ENCODE peak calls at places on chromosome 12, in seven cellular contexts. One of them, this sample, is unnamed.

GRCh38 chr12:42758806-42759205 is 169.3 kb upstream of the PRICKLE1 start:
- DNase-seq in HCT116: no peak
- DNase-seq in GM23338: no peak
- DNase-seq in GM23248: no peak
- DNase-seq in OCI-LY7: no peak
- DNase-seq in SK-N-SH: no peak
- DNase-seq in neural progenitor cell: no peak
- DNase-seq in this sample: no peak

GRCh38 chr12:111093428-111094142 is 173.2 kb upstream of the MYL2 start:
- DNase-seq in HCT116: no peak
- DNase-seq in GM23338: no peak
- DNase-seq in GM23248: no peak
- DNase-seq in OCI-LY7: peak; percentile 70
- DNase-seq in SK-N-SH: no peak
- DNase-seq in neural progenitor cell: no peak
- DNase-seq in this sample: peak; percentile 60

GRCh38 chr12:89750821-89751227 is 42.2 kb upstream of the ATP2B1 start:
- DNase-seq in HCT116: no peak
- DNase-seq in GM23338: no peak
- DNase-seq in GM23248: peak; percentile 70
- DNase-seq in OCI-LY7: no peak
- DNase-seq in SK-N-SH: no peak
- DNase-seq in neural progenitor cell: no peak
- DNase-seq in this sample: no peak

GRCh38 chr12:85741051-85741450 is 95.2 kb downstream of the RASSF9 start:
- DNase-seq in HCT116: no peak
- DNase-seq in GM23338: no peak
- DNase-seq in GM23248: no peak
- DNase-seq in OCI-LY7: no peak
- DNase-seq in SK-N-SH: no peak
- DNase-seq in neural progenitor cell: no peak
- DNase-seq in this sample: no peak

GRCh38 chr12:10128687-10129086 is 1.3 kb downstream of the CLEC7A start:
- DNase-seq in HCT116: no peak
- DNase-seq in GM23338: no peak
- DNase-seq in GM23248: peak; percentile 23
- DNase-seq in OCI-LY7: no peak
- DNase-seq in SK-N-SH: no peak
- DNase-seq in neural progenitor cell: no peak
- DNase-seq in this sample: no peak

GRCh38 chr12:50985322-50985721 is 33.0 kb downstream of the HIGD1C start:
- DNase-seq in HCT116: peak; percentile 7
- DNase-seq in GM23338: no peak
- DNase-seq in GM23248: peak; percentile 95
- DNase-seq in OCI-LY7: no peak
- DNase-seq in SK-N-SH: no peak
- DNase-seq in neural progenitor cell: no peak
- DNase-seq in this sample: peak; percentile 41

GRCh38 chr12:11576104-11576503 is 73.4 kb upstream of the ETV6 start:
- DNase-seq in HCT116: no peak
- DNase-seq in GM23338: no peak
- DNase-seq in GM23248: peak; percentile 79
- DNase-seq in OCI-LY7: no peak
- DNase-seq in SK-N-SH: no peak
- DNase-seq in neural progenitor cell: no peak
- DNase-seq in this sample: no peak

GRCh38 chr12:131443019-131444000 is 267.6 kb upstream of the SFSWAP start:
- DNase-seq in HCT116: no peak
- DNase-seq in GM23338: no peak
- DNase-seq in GM23248: no peak
- DNase-seq in OCI-LY7: no peak
- DNase-seq in SK-N-SH: no peak
- DNase-seq in neural progenitor cell: no peak
- DNase-seq in this sample: no peak

GRCh38 chr12:122022393-122023338 is 982 bp downstream of the BCL7A start:
- DNase-seq in HCT116: no peak
- DNase-seq in GM23338: peak; percentile 22
- DNase-seq in GM23248: peak; percentile 62
- DNase-seq in OCI-LY7: peak; percentile 79
- DNase-seq in SK-N-SH: peak; percentile 82
- DNase-seq in neural progenitor cell: peak; percentile 79
- DNase-seq in this sample: no peak

GRCh38 chr12:93243689-93244513 is 133.8 kb upstream of the NUDT4 start:
- DNase-seq in HCT116: no peak
- DNase-seq in GM23338: no peak
- DNase-seq in GM23248: peak; percentile 84
- DNase-seq in OCI-LY7: peak; percentile 17
- DNase-seq in SK-N-SH: peak; percentile 12
- DNase-seq in neural progenitor cell: no peak
- DNase-seq in this sample: peak; percentile 89

GRCh38 chr12:14774074-14774943 is 29.0 kb downstream of the WBP11 start:
- DNase-seq in HCT116: peak; percentile 74
- DNase-seq in GM23338: peak; percentile 99
- DNase-seq in GM23248: peak; percentile 98
- DNase-seq in OCI-LY7: peak; percentile 98
- DNase-seq in SK-N-SH: peak; percentile 87
- DNase-seq in neural progenitor cell: peak; percentile 97
- DNase-seq in this sample: peak; percentile 91

GRCh38 chr12:117907108-117907689 is 61.6 kb downstream of the KSR2 start:
- DNase-seq in HCT116: no peak
- DNase-seq in GM23338: peak; percentile 63
- DNase-seq in GM23248: no peak
- DNase-seq in OCI-LY7: no peak
- DNase-seq in SK-N-SH: no peak
- DNase-seq in neural progenitor cell: no peak
- DNase-seq in this sample: no peak

GRCh38 chr12:75644472-75645072 is 133.2 kb upstream of the KRR1 start:
- DNase-seq in HCT116: no peak
- DNase-seq in GM23338: no peak
- DNase-seq in GM23248: no peak
- DNase-seq in OCI-LY7: peak; percentile 14
- DNase-seq in SK-N-SH: no peak
- DNase-seq in neural progenitor cell: no peak
- DNase-seq in this sample: no peak

GRCh38 chr12:53939141-53940108 is 794 bp downstream of the HOXC13 start:
- DNase-seq in HCT116: no peak
- DNase-seq in GM23338: peak; percentile 84
- DNase-seq in GM23248: peak; percentile 79
- DNase-seq in OCI-LY7: no peak
- DNase-seq in SK-N-SH: peak; percentile 35
- DNase-seq in neural progenitor cell: peak; percentile 70
- DNase-seq in this sample: no peak

GRCh38 chr12:42968426-42968825 is 378.9 kb upstream of the PRICKLE1 start:
- DNase-seq in HCT116: no peak
- DNase-seq in GM23338: no peak
- DNase-seq in GM23248: no peak
- DNase-seq in OCI-LY7: no peak
- DNase-seq in SK-N-SH: no peak
- DNase-seq in neural progenitor cell: no peak
- DNase-seq in this sample: no peak

GRCh38 chr12:101596172-101596571 is 1.4 kb downstream of the MYBPC1 start:
- DNase-seq in HCT116: no peak
- DNase-seq in GM23338: no peak
- DNase-seq in GM23248: no peak
- DNase-seq in OCI-LY7: no peak
- DNase-seq in SK-N-SH: no peak
- DNase-seq in neural progenitor cell: peak; percentile 4
- DNase-seq in this sample: no peak

GRCh38 chr12:11973396-11973795 is 97.3 kb upstream of the BCL2L14 start:
- DNase-seq in HCT116: no peak
- DNase-seq in GM23338: no peak
- DNase-seq in GM23248: no peak
- DNase-seq in OCI-LY7: no peak
- DNase-seq in SK-N-SH: no peak
- DNase-seq in neural progenitor cell: no peak
- DNase-seq in this sample: no peak

GRCh38 chr12:130715996-130716917 is at the start of gene RIMBP2:
- DNase-seq in HCT116: no peak
- DNase-seq in GM23338: peak; percentile 75
- DNase-seq in GM23248: peak; percentile 39
- DNase-seq in OCI-LY7: no peak
- DNase-seq in SK-N-SH: peak; percentile 62
- DNase-seq in neural progenitor cell: peak; percentile 82
- DNase-seq in this sample: no peak

GRCh38 chr12:24470050-24470449 is 478.9 kb downstream of the BCAT1 start:
- DNase-seq in HCT116: no peak
- DNase-seq in GM23338: no peak
- DNase-seq in GM23248: no peak
- DNase-seq in OCI-LY7: no peak
- DNase-seq in SK-N-SH: no peak
- DNase-seq in neural progenitor cell: no peak
- DNase-seq in this sample: no peak

GRCh38 chr12:80032967-80033366 is 66.4 kb upstream of the OTOGL start:
- DNase-seq in HCT116: no peak
- DNase-seq in GM23338: no peak
- DNase-seq in GM23248: peak; percentile 28
- DNase-seq in OCI-LY7: no peak
- DNase-seq in SK-N-SH: no peak
- DNase-seq in neural progenitor cell: no peak
- DNase-seq in this sample: no peak

GRCh38 chr12:65602579-65603295 is 221.5 kb upstream of the HMGA2 start:
- DNase-seq in HCT116: peak; percentile 94
- DNase-seq in GM23338: peak; percentile 89
- DNase-seq in GM23248: peak; percentile 97
- DNase-seq in OCI-LY7: peak; percentile 18
- DNase-seq in SK-N-SH: peak; percentile 35
- DNase-seq in neural progenitor cell: peak; percentile 80
- DNase-seq in this sample: peak; percentile 19

GRCh38 chr12:47551426-47551851 is 154.4 kb downstream of the RPAP3 start:
- DNase-seq in HCT116: no peak
- DNase-seq in GM23338: no peak
- DNase-seq in GM23248: peak; percentile 74
- DNase-seq in OCI-LY7: no peak
- DNase-seq in SK-N-SH: no peak
- DNase-seq in neural progenitor cell: no peak
- DNase-seq in this sample: no peak

GRCh38 chr12:49627752-49628360 is 4.5 kb downstream of the PRPF40B start:
- DNase-seq in HCT116: peak; percentile 23
- DNase-seq in GM23338: no peak
- DNase-seq in GM23248: peak; percentile 76
- DNase-seq in OCI-LY7: no peak
- DNase-seq in SK-N-SH: no peak
- DNase-seq in neural progenitor cell: no peak
- DNase-seq in this sample: no peak

GRCh38 chr12:54038260-54038759 is 5.5 kb downstream of the HOXC5 start:
- DNase-seq in HCT116: no peak
- DNase-seq in GM23338: no peak
- DNase-seq in GM23248: no peak
- DNase-seq in OCI-LY7: no peak
- DNase-seq in SK-N-SH: no peak
- DNase-seq in neural progenitor cell: peak; percentile 1
- DNase-seq in this sample: no peak

GRCh38 chr12:65022441-65022840 is 98.7 kb downstream of the WIF1 start:
- DNase-seq in HCT116: no peak
- DNase-seq in GM23338: no peak
- DNase-seq in GM23248: no peak
- DNase-seq in OCI-LY7: no peak
- DNase-seq in SK-N-SH: no peak
- DNase-seq in neural progenitor cell: no peak
- DNase-seq in this sample: no peak

DNA sequence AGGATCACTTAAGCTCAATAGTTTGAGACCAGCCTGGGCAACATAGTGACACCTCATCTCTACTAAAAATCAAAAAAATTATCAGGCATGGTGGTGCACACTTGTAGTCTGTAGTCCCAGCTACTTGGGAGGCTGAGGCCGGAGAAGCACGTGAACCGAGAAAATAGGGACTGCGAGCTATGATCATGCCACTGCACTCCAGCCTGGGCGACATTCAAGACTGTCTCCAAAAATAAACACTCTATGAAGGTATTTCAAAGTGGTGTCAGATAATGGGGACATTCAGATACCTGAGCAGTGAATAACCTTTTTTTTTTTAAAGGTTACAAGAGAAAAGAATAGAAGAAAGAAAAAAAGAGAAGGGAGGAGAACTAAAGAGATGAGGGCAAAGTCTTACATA is 98.1 kb downstream of the MED13L start:
- DNase-seq in HCT116: no peak
- DNase-seq in GM23338: no peak
- DNase-seq in GM23248: no peak
- DNase-seq in OCI-LY7: no peak
- DNase-seq in SK-N-SH: no peak
- DNase-seq in neural progenitor cell: no peak
- DNase-seq in this sample: no peak
- TF ChIP-seq EZH2phosphoT487 in HCT116: no peak
- TF ChIP-seq EZH2phosphoT487 in GM23338: no peak
- TF ChIP-seq EZH2phosphoT487 in GM23248: no peak
- TF ChIP-seq EZH2phosphoT487 in OCI-LY7: no peak
- TF ChIP-seq EZH2phosphoT487 in SK-N-SH: no peak
- TF ChIP-seq EZH2phosphoT487 in neural progenitor cell: no peak
- TF ChIP-seq EZH2phosphoT487 in this sample: no peak

GRCh38 chr12:25813843-25814242 is 144.6 kb upstream of the RASSF8 start:
- DNase-seq in HCT116: no peak
- DNase-seq in GM23338: no peak
- DNase-seq in GM23248: no peak
- DNase-seq in OCI-LY7: no peak
- DNase-seq in SK-N-SH: no peak
- DNase-seq in neural progenitor cell: no peak
- DNase-seq in this sample: no peak
- TF ChIP-seq EZH2phosphoT487 in HCT116: no peak
- TF ChIP-seq EZH2phosphoT487 in GM23338: no peak
- TF ChIP-seq EZH2phosphoT487 in GM23248: no peak
- TF ChIP-seq EZH2phosphoT487 in OCI-LY7: no peak
- TF ChIP-seq EZH2phosphoT487 in SK-N-SH: no peak
- TF ChIP-seq EZH2phosphoT487 in neural progenitor cell: no peak
- TF ChIP-seq EZH2phosphoT487 in this sample: no peak

GRCh38 chr12:6949063-6949594 is 2.0 kb upstream of the PTPN6 start:
- DNase-seq in HCT116: no peak
- DNase-seq in GM23338: no peak
- DNase-seq in GM23248: no peak
- DNase-seq in OCI-LY7: no peak
- DNase-seq in SK-N-SH: peak; percentile 55
- DNase-seq in neural progenitor cell: no peak
- DNase-seq in this sample: peak; percentile 82
- TF ChIP-seq EZH2phosphoT487 in HCT116: no peak
- TF ChIP-seq EZH2phosphoT487 in GM23338: no peak
- TF ChIP-seq EZH2phosphoT487 in GM23248: no peak
- TF ChIP-seq EZH2phosphoT487 in OCI-LY7: no peak
- TF ChIP-seq EZH2phosphoT487 in SK-N-SH: no peak
- TF ChIP-seq EZH2phosphoT487 in neural progenitor cell: no peak
- TF ChIP-seq EZH2phosphoT487 in this sample: no peak

GRCh38 chr12:633731-634130 is 29.5 kb downstream of the NINJ2 start:
- DNase-seq in HCT116: no peak
- DNase-seq in GM23338: no peak
- DNase-seq in GM23248: peak; percentile 18
- DNase-seq in OCI-LY7: no peak
- DNase-seq in SK-N-SH: no peak
- DNase-seq in neural progenitor cell: no peak
- DNase-seq in this sample: no peak

GRCh38 chr12:627863-628805 is 35.1 kb downstream of the NINJ2 start:
- DNase-seq in HCT116: no peak
- DNase-seq in GM23338: no peak
- DNase-seq in GM23248: no peak
- DNase-seq in OCI-LY7: no peak
- DNase-seq in SK-N-SH: no peak
- DNase-seq in neural progenitor cell: no peak
- DNase-seq in this sample: no peak

GRCh38 chr12:627285-627684 is 36.0 kb downstream of the NINJ2 start:
- DNase-seq in HCT116: no peak
- DNase-seq in GM23338: no peak
- DNase-seq in GM23248: no peak
- DNase-seq in OCI-LY7: no peak
- DNase-seq in SK-N-SH: no peak
- DNase-seq in neural progenitor cell: no peak
- DNase-seq in this sample: no peak

GRCh38 chr12:632102-632696 is 31.0 kb downstream of the NINJ2 start:
- DNase-seq in HCT116: no peak
- DNase-seq in GM23338: peak; percentile 76
- DNase-seq in GM23248: peak; percentile 92
- DNase-seq in OCI-LY7: no peak
- DNase-seq in SK-N-SH: no peak
- DNase-seq in neural progenitor cell: peak; percentile 77
- DNase-seq in this sample: no peak

GRCh38 chr12:630656-631632 is 32.3 kb downstream of the NINJ2 start:
- DNase-seq in HCT116: no peak
- DNase-seq in GM23338: peak; percentile 67
- DNase-seq in GM23248: no peak
- DNase-seq in OCI-LY7: no peak
- DNase-seq in SK-N-SH: no peak
- DNase-seq in neural progenitor cell: peak; percentile 22
- DNase-seq in this sample: peak; percentile 93
- TF ChIP-seq EZH2phosphoT487 in HCT116: no peak
- TF ChIP-seq EZH2phosphoT487 in GM23338: no peak
- TF ChIP-seq EZH2phosphoT487 in GM23248: no peak
- TF ChIP-seq EZH2phosphoT487 in OCI-LY7: no peak
- TF ChIP-seq EZH2phosphoT487 in SK-N-SH: no peak
- TF ChIP-seq EZH2phosphoT487 in neural progenitor cell: no peak
- TF ChIP-seq EZH2phosphoT487 in this sample: no peak